ENCODE peak calls at places on chromosome 18, in nine cellular contexts. V, S, Q, Z, K, P, L, M and A are unnamed samples.

GRCh38 chr18:54702687-54703086 is 111.6 kb downstream of the DYNAP start:
- DNase-seq in V (no peak), S (no peak), Q (no peak), Z (no peak), K (no peak), P (no peak), L (no peak), M (no peak), A (no peak)

GRCh38 chr18:48419268-48420022 is 10.3 kb upstream of the ZBTB7C start:
- DNase-seq in V (no peak), S (no peak), Q (no peak), Z (no peak), K (no peak), P (no peak), L (no peak), M (no peak), A (no peak)

GRCh38 chr18:62486290-62486964 is 36.4 kb upstream of the ZCCHC2 start:
- DNase-seq in V (peak), S (no peak), Q (no peak), Z (no peak), K (no peak), P (no peak), L (no peak), M (no peak), A (peak)

GRCh38 chr18:23838233-23838632 is 149.0 kb downstream of the LAMA3 start:
- DNase-seq in V (no peak), S (no peak), Q (no peak), Z (no peak), K (no peak), P (no peak), L (no peak), M (no peak), A (no peak)

GRCh38 chr18:68960355-68960754 is 162.5 kb downstream of the CCDC102B start:
- DNase-seq in V (no peak), S (no peak), Q (no peak), Z (no peak), K (no peak), P (peak), L (no peak), M (no peak), A (no peak)

GRCh38 chr18:3209859-3210569 is 9.8 kb downstream of the MYOM1 start:
- DNase-seq in V (no peak), S (no peak), Q (no peak), Z (no peak), K (no peak), P (peak), L (no peak), M (no peak), A (no peak)

GRCh38 chr18:70329076-70329475 is 40.2 kb downstream of the SOCS6 start:
- DNase-seq in V (no peak), S (no peak), Q (no peak), Z (no peak), K (no peak), P (no peak), L (no peak), M (no peak), A (no peak)

GRCh38 chr18:50192903-50193795 is 1.8 kb downstream of the MYO5B start:
- DNase-seq in V (no peak), S (peak), Q (peak), Z (no peak), K (no peak), P (no peak), L (no peak), M (no peak), A (no peak)

GRCh38 chr18:12657849-12658829 is at the start of gene SPIRE1:
- DNase-seq in V (no peak), S (peak), Q (peak), Z (peak), K (peak), P (peak), L (no peak), M (no peak), A (no peak)

GRCh38 chr18:40984856-40985255 is 970.2 kb upstream of the PIK3C3 start:
- DNase-seq in V (no peak), S (no peak), Q (no peak), Z (no peak), K (no peak), P (peak), L (no peak), M (no peak), A (no peak)

GRCh38 chr18:12701161-12701560 is 1.4 kb downstream of the CEP76 start:
- DNase-seq in V (no peak), S (no peak), Q (no peak), Z (no peak), K (no peak), P (no peak), L (no peak), M (no peak), A (no peak)

GRCh38 chr18:25228410-25228809 is 123.6 kb downstream of the ZNF521 start:
- DNase-seq in V (no peak), S (no peak), Q (no peak), Z (no peak), K (no peak), P (no peak), L (no peak), M (no peak), A (no peak)

GRCh38 chr18:3827236-3827635 is 377.3 kb downstream of the TGIF1 start:
- DNase-seq in V (no peak), S (no peak), Q (no peak), Z (no peak), K (no peak), P (no peak), L (no peak), M (no peak), A (no peak)

GRCh38 chr18:22084547-22084946 is 84.8 kb upstream of the GATA6 start:
- DNase-seq in V (no peak), S (no peak), Q (no peak), Z (no peak), K (peak), P (no peak), L (no peak), M (no peak), A (peak)

GRCh38 chr18:25365242-25365641 is 13.3 kb upstream of the ZNF521 start:
- DNase-seq in V (no peak), S (no peak), Q (no peak), Z (no peak), K (no peak), P (no peak), L (no peak), M (peak), A (no peak)

GRCh38 chr18:3758531-3758930 is 308.6 kb downstream of the TGIF1 start:
- DNase-seq in V (peak), S (no peak), Q (no peak), Z (no peak), K (no peak), P (peak), L (no peak), M (no peak), A (no peak)

GRCh38 chr18:80246656-80247402 is 485 bp downstream of the PARD6G start:
- DNase-seq in V (no peak), S (peak), Q (no peak), Z (no peak), K (peak), P (peak), L (no peak), M (no peak), A (no peak)

GRCh38 chr18:74412106-74412880 is 44.8 kb downstream of the DIPK1C start:
- DNase-seq in V (no peak), S (no peak), Q (no peak), Z (peak), K (no peak), P (no peak), L (no peak), M (no peak), A (no peak)

GRCh38 chr18:9321017-9321452 is 13.5 kb upstream of the TWSG1 start:
- DNase-seq in V (no peak), S (no peak), Q (no peak), Z (no peak), K (no peak), P (peak), L (no peak), M (no peak), A (no peak)

GRCh38 chr18:37266290-37266689 is 299.3 kb downstream of the CELF4 start:
- DNase-seq in V (no peak), S (no peak), Q (no peak), Z (no peak), K (no peak), P (no peak), L (no peak), M (no peak), A (no peak)

GRCh38 chr18:28112056-28112470 is 64.9 kb downstream of the CDH2 start:
- DNase-seq in V (no peak), S (no peak), Q (no peak), Z (no peak), K (no peak), P (peak), L (no peak), M (no peak), A (no peak)

GRCh38 chr18:8758466-8758865 is 53.1 kb downstream of the MTCL1 start:
- DNase-seq in V (no peak), S (no peak), Q (no peak), Z (no peak), K (no peak), P (no peak), L (no peak), M (no peak), A (no peak)

GRCh38 chr18:9902832-9903231 is 11.0 kb upstream of the VAPA start:
- DNase-seq in V (no peak), S (peak), Q (no peak), Z (no peak), K (peak), P (no peak), L (no peak), M (no peak), A (no peak)

GRCh38 chr18:63832470-63832869 is 55.0 kb upstream of the SERPINB2 start:
- DNase-seq in V (peak), S (no peak), Q (no peak), Z (no peak), K (no peak), P (no peak), L (no peak), M (no peak), A (no peak)

GRCh38 chr18:60327880-60328589 is 44.5 kb downstream of the MC4R start:
- DNase-seq in V (no peak), S (no peak), Q (no peak), Z (no peak), K (no peak), P (no peak), L (no peak), M (no peak), A (no peak)

GRCh38 chr18:22683196-22683676 is 249.9 kb upstream of the RBBP8 start:
- DNase-seq in V (no peak), S (peak), Q (no peak), Z (no peak), K (peak), P (peak), L (no peak), M (no peak), A (peak)

GRCh38 chr18:41134426-41134825 is 820.6 kb upstream of the PIK3C3 start:
- DNase-seq in V (no peak), S (no peak), Q (no peak), Z (no peak), K (no peak), P (peak), L (no peak), M (no peak), A (no peak)

GRCh38 chr18:76875390-76876330 is 53.3 kb downstream of the ZNF236 start:
- DNase-seq in V (no peak), S (no peak), Q (no peak), Z (no peak), K (no peak), P (peak), L (peak), M (peak), A (no peak)

GRCh38 chr18:75962177-75962576 is 532.9 kb downstream of the ZNF516 start:
- DNase-seq in V (no peak), S (no peak), Q (no peak), Z (no peak), K (no peak), P (peak), L (no peak), M (no peak), A (no peak)

GRCh38 chr18:48602759-48603390 is 64.0 kb downstream of the CTIF start:
- DNase-seq in V (no peak), S (no peak), Q (no peak), Z (no peak), K (no peak), P (no peak), L (no peak), M (no peak), A (no peak)

GRCh38 chr18:76459687-76460350 is 35.2 kb downstream of the ZNF516 start:
- DNase-seq in V (peak), S (no peak), Q (peak), Z (no peak), K (peak), P (peak), L (no peak), M (no peak), A (peak)